ENCODE peak calls at places on chromosomes 6 and 20, in nine cellular contexts. Q is hippocampal formation; X is activated CD4-positive, alpha-beta T cell treated with anti-CD3 and anti-CD28 coated beads for 1 hour; I is amniotic epithelial cell; K is MM.1S; D is NCI-H1694; R is stimulated activated naive B cell treated with anti-CD40 and anti-IgM and Interleukin-4, amounts not matched to agents 10 μg/mL and 1 μg/mL and 100 μg/mL, for 72 hours; A is iPS-NIHi11; G is aorta. T is an unnamed sample.

GRCh38 chr6:130396722-130397121 is 30.9 kb downstream of the TMEM200A start:
- DNase-seq in K (peak; percentile 25), R (no peak), X (no peak), D (no peak), Q (no peak), I (peak; percentile 55), G (no peak), A (no peak), T (no peak)

GRCh38 chr6:152575621-152576150 is 61.5 kb downstream of the SYNE1 start:
- DNase-seq in A (no peak), Q (no peak), I (peak; percentile 71), D (no peak), G (no peak), R (no peak), X (no peak), K (no peak), T (peak; percentile 28)

GRCh38 chr6:152695317-152696043 is 2.2 kb upstream of the MYCT1 start:
- DNase-seq in Q (no peak), X (no peak), K (no peak), D (no peak), A (no peak), R (no peak), G (no peak), I (no peak), T (no peak)

GRCh38 chr6:52361347-52361944 is 505 bp upstream of the PAQR8 start:
- DNase-seq in A (peak; percentile 10), Q (no peak), D (no peak), X (no peak), R (no peak), G (no peak), I (peak; percentile 66), K (no peak), T (no peak)

GRCh38 chr6:112180095-112180820 is 74.1 kb downstream of the LAMA4 start:
- DNase-seq in D (peak; percentile 79), G (no peak), I (peak; percentile 82), Q (peak; percentile 89), K (peak; percentile 67), X (no peak), A (peak; percentile 48), R (peak; percentile 28), T (peak; percentile 90)

GRCh38 chr6:37137201-37137880 is 32.6 kb upstream of the PIM1 start:
- DNase-seq in X (no peak), R (peak; percentile 13), Q (no peak), A (peak; percentile 78), G (no peak), I (peak; percentile 98), D (no peak), K (no peak), T (peak; percentile 95)

GRCh38 chr6:146593978-146594377 is 4.8 kb upstream of the ADGB start:
- DNase-seq in Q (no peak), A (no peak), I (no peak), D (no peak), K (no peak), R (no peak), X (no peak), G (no peak), T (no peak)

GRCh38 chr6:52503853-52504777 is 72.7 kb downstream of the TRAM2 start:
- DNase-seq in Q (no peak), D (no peak), R (no peak), G (peak; percentile 94), K (no peak), X (no peak), I (peak; percentile 49), A (peak; percentile 71), T (peak; percentile 71)

GRCh38 chr6:1594495-1595200 is 15.1 kb upstream of the FOXC1 start:
- DNase-seq in D (no peak), G (no peak), Q (no peak), R (no peak), A (no peak), K (no peak), I (no peak), X (no peak), T (no peak)

GRCh38 chr6:1724616-1725015 is 114.9 kb downstream of the FOXC1 start:
- DNase-seq in Q (no peak), D (no peak), I (no peak), R (no peak), G (no peak), K (no peak), A (no peak), X (no peak), T (no peak)

GRCh38 chr6:163588211-163588919 is 173.8 kb downstream of the QKI start:
- DNase-seq in K (no peak), Q (no peak), D (no peak), R (no peak), A (no peak), X (no peak), I (peak; percentile 26), G (no peak), T (peak; percentile 20)

GRCh38 chr20:37220255-37220654 is 40.9 kb upstream of the MROH8 start:
- DNase-seq in A (no peak), X (no peak), Q (no peak), K (no peak), G (no peak), R (no peak), I (no peak), D (no peak), T (no peak)

GRCh38 chr6:32167154-32167760 is 2.9 kb downstream of the EGFL8 start:
- DNase-seq in X (no peak), D (no peak), I (no peak), A (no peak), G (peak; percentile 66), Q (no peak), R (no peak), K (no peak), T (no peak)

GRCh38 chr6:28488916-28489365 is 26.7 kb downstream of the GPX6 start:
- DNase-seq in I (peak; percentile 75), A (no peak), K (peak; percentile 21), Q (peak; percentile 28), G (no peak), X (no peak), D (peak; percentile 81), R (peak; percentile 11), T (peak; percentile 69)

GRCh38 chr6:165987483-165988305 is 180.0 kb downstream of the TBXT start:
- DNase-seq in R (no peak), D (no peak), Q (peak; percentile 37), X (no peak), G (peak; percentile 87), I (peak; percentile 97), K (peak; percentile 6), A (peak; percentile 78), T (peak; percentile 53)

GRCh38 chr6:155993248-155993647 is 537.6 kb upstream of the NOX3 start:
- DNase-seq in G (no peak), Q (no peak), R (no peak), I (no peak), A (no peak), D (no peak), X (no peak), K (no peak), T (no peak)

GRCh38 chr20:11350126-11351005 is 567.3 kb upstream of the BTBD3 start:
- DNase-seq in K (no peak), A (no peak), R (no peak), G (no peak), X (no peak), I (peak; percentile 94), D (no peak), Q (no peak), T (peak; percentile 39)

GRCh38 chr20:33753763-33754162 is 22.0 kb downstream of the ZNF341 start:
- DNase-seq in Q (no peak), A (no peak), R (no peak), K (no peak), I (peak; percentile 9), D (no peak), X (no peak), G (no peak), T (no peak)

GRCh38 chr6:138507977-138508675 is 8.8 kb upstream of the NHSL1 start:
- DNase-seq in I (no peak), X (no peak), G (no peak), R (no peak), A (no peak), D (no peak), Q (no peak), K (no peak), T (no peak)

GRCh38 chr6:23272536-23272935 is 703.2 kb downstream of the HDGFL1 start:
- DNase-seq in R (no peak), I (no peak), A (no peak), G (no peak), D (no peak), K (no peak), X (no peak), Q (no peak), T (no peak)

GRCh38 chr6:21679761-21680265 is 86.3 kb downstream of the SOX4 start:
- DNase-seq in A (no peak), D (no peak), R (no peak), G (no peak), Q (no peak), I (peak; percentile 93), K (no peak), X (no peak), T (peak; percentile 29)

GRCh38 chr20:51428451-51429143 is 113.9 kb downstream of the NFATC2 start:
- DNase-seq in A (peak; percentile 49), I (peak; percentile 77), G (peak; percentile 85), Q (no peak), X (no peak), R (no peak), K (no peak), D (no peak), T (no peak)